ENCODE peak calls at places on chromosomes 12 and 14, in nine cellular contexts. A, K, L, N, O, T, W, D and Q are unnamed samples.
A peak's percentile ranks its signal among the peaks of the same experiment; 100 is the strongest.

GRCh38 chr12:41563044-41563443 is 374.9 kb downstream of the PDZRN4 start:
- DNase-seq in K (no peak), O (no peak), A (no peak), T (no peak), D (no peak), W (no peak), L (no peak), N (no peak), Q (no peak)

GRCh38 chr14:76486251-76486743 is 110.4 kb downstream of the ESRRB start:
- DNase-seq in W (no peak), K (no peak), D (no peak), L (no peak), O (no peak), N (no peak), A (no peak), T (no peak), Q (no peak)

GRCh38 chr14:52399886-52400599 is 85.9 kb downstream of the PTGER2 start:
- DNase-seq in K (no peak), T (peak; percentile 35), N (no peak), O (no peak), W (no peak), D (no peak), L (no peak), A (peak; percentile 34), Q (no peak)

GRCh38 chr12:105946541-105946940 is 192.2 kb downstream of the NUAK1 start:
- DNase-seq in W (no peak), A (no peak), K (no peak), D (no peak), L (no peak), O (no peak), T (peak; percentile 18), N (no peak), Q (no peak)

GRCh38 chr12:53735-54095 is 12.9 kb upstream of the IQSEC3 start:
- DNase-seq in K (no peak), O (peak; percentile 9), A (no peak), D (no peak), W (no peak), N (no peak), T (no peak), L (no peak), Q (no peak)

GRCh38 chr12:9041321-9041720 is 52.0 kb downstream of the KLRG1 start:
- DNase-seq in D (no peak), O (no peak), K (no peak), T (peak; percentile 35), A (no peak), N (peak; percentile 26), L (peak; percentile 9), W (no peak), Q (no peak)

GRCh38 chr12:52646613-52647012 is 5.4 kb downstream of the KRT2 start:
- DNase-seq in W (no peak), L (no peak), D (no peak), O (no peak), A (peak; percentile 19), K (no peak), N (no peak), T (no peak), Q (no peak)

GRCh38 chr12:114404451-114405198 is 1.3 kb downstream of the TBX5 start:
- DNase-seq in D (no peak), K (peak; percentile 52), A (no peak), L (no peak), T (no peak), W (no peak), N (peak; percentile 41), O (no peak), Q (no peak)

GRCh38 chr14:23327947-23328744 is 6.9 kb downstream of the PABPN1 start:
- DNase-seq in N (peak; percentile 87), K (peak; percentile 76), T (peak; percentile 86), W (peak; percentile 65), A (peak; percentile 79), D (peak; percentile 41), L (peak; percentile 48), O (peak; percentile 84), Q (peak; percentile 93)

GRCh38 chr12:125065753-125066570 is 727 bp downstream of the AACS start:
- DNase-seq in A (no peak), K (no peak), L (no peak), N (no peak), T (peak; percentile 13), D (no peak), W (no peak), O (no peak), Q (no peak)

GRCh38 chr14:88146881-88147649 is 142.1 kb downstream of the GPR65 start:
- DNase-seq in A (no peak), K (no peak), T (no peak), D (no peak), L (no peak), N (no peak), W (no peak), O (no peak), Q (no peak)

GRCh38 chr14:21476526-21476924 is 234 bp downstream of the RAB2B start:
- DNase-seq in T (peak; percentile 88), L (no peak), K (no peak), W (no peak), A (no peak), N (no peak), O (no peak), D (peak; percentile 81), Q (no peak)